ENCODE peak calls at places on chromosomes 13 and 19, in eight cellular contexts. G is transverse colon; N is heart left ventricle; K is aorta; T is fibroblast of lung; P is ovary; L is CD4-positive, alpha-beta memory T cell; O is left ventricle myocardium inferior. U is an unnamed sample. For H3K27me3, the result is how much of the 10 kb centered on the place peaks cover.

GRCh38 chr19:56316728-56317127 is 2.1 kb upstream of the ZSCAN5A start:
- DNase-seq in G (no peak), N (no peak), K (no peak), T (no peak), P (no peak), L (no peak), O (no peak), U (no peak)

GRCh38 chr19:52335768-52336116 is 301 bp upstream of the ZNF610 start:
- DNase-seq in G (no peak), N (no peak), K (no peak), T (no peak), P (no peak), L (no peak), O (no peak), U (no peak)

GRCh38 chr13:92537485-92537884 is 689.1 kb upstream of the GPC6 start:
- DNase-seq in G (no peak), N (no peak), K (no peak), T (no peak), P (no peak), L (no peak), O (no peak), U (no peak)

GRCh38 chr19:35369522-35369921 is 1.3 kb upstream of the GPR42 start:
- DNase-seq in G (no peak), N (no peak), K (no peak), T (no peak), P (no peak), L (no peak), O (no peak), U (no peak)

GRCh38 chr13:59664586-59664985 is 499.1 kb downstream of the DIAPH3 start:
- DNase-seq in G (no peak), N (no peak), K (no peak), T (no peak), P (no peak), L (no peak), O (no peak), U (no peak)

GRCh38 chr13:68369739-68370138 is 1139.6 kb upstream of the PCDH9 start:
- DNase-seq in G (no peak), N (no peak), K (no peak), T (no peak), P (no peak), L (no peak), O (no peak), U (no peak)

GRCh38 chr13:76992548-76993001 is 694 bp downstream of the CLN5 start:
- DNase-seq in G (peak), N (peak), K (peak), T (peak), P (peak), L (no peak), O (no peak), U (peak)

GRCh38 chr13:111584101-111584500 is 263.7 kb downstream of the TEX29 start:
- DNase-seq in G (peak), N (no peak), K (no peak), T (no peak), P (no peak), L (no peak), O (no peak), U (no peak)

GRCh38 chr19:3625996-3626472 is 556 bp downstream of the CACTIN start:
- DNase-seq in G (no peak), N (no peak), K (no peak), T (no peak), P (no peak), L (no peak), O (no peak), U (no peak)

GRCh38 chr19:43789029-43789428 is 8.3 kb upstream of the KCNN4 start:
- DNase-seq in G (no peak), N (no peak), K (no peak), T (peak), P (no peak), L (no peak), O (no peak), U (no peak)

GRCh38 chr19:46639356-46640061 is 3.5 kb upstream of the GNG8 start:
- DNase-seq in G (peak), N (peak), K (peak), T (peak), P (peak), L (no peak), O (peak), U (peak)

GRCh38 chr13:78596701-78597550 is 6.4 kb downstream of the POU4F1 start:
- DNase-seq in G (no peak), N (no peak), K (no peak), T (peak), P (no peak), L (no peak), O (no peak), U (no peak)

GRCh38 chr13:21225082-21225481 is 48.6 kb downstream of the MRPL57 start:
- DNase-seq in G (no peak), N (no peak), K (no peak), T (no peak), P (no peak), L (no peak), O (no peak), U (no peak)

GRCh38 chr19:44603201-44603945 is 10.0 kb upstream of the IGSF23 start:
- DNase-seq in G (no peak), N (no peak), K (no peak), T (peak), P (no peak), L (no peak), O (no peak), U (peak)

GRCh38 chr19:41376998-41377365 is 649 bp downstream of the TMEM91 start:
- DNase-seq in G (no peak), N (no peak), K (no peak), T (no peak), P (no peak), L (no peak), O (no peak), U (no peak)

GRCh38 chr13:32309312-32309711 is 5.9 kb downstream of the ZAR1L start:
- DNase-seq in G (no peak), N (no peak), K (no peak), T (peak), P (no peak), L (no peak), O (no peak), U (no peak)

GRCh38 chr13:99778500-99778899 is 193.1 kb downstream of the ZIC5 start:
- DNase-seq in G (no peak), N (no peak), K (no peak), T (no peak), P (no peak), L (no peak), O (no peak), U (no peak)
- H3K27me3 ChIP-seq in G (under half), N (under half), K (under half), T (under half), P (under half), L (under half), O (under half), U (under half)

GRCh38 chr19:40240332-40240731 is 13.8 kb upstream of the CCNP start:
- DNase-seq in G (no peak), N (no peak), K (no peak), T (no peak), P (no peak), L (no peak), O (no peak), U (no peak)
- H3K27me3 ChIP-seq in G (under half), N (under half), K (under half), T (under half), P (under half), L (under half), O (under half), U (under half)

GRCh38 chr13:46469064-46469463 is 82.0 kb upstream of the RUBCNL start:
- DNase-seq in G (no peak), N (no peak), K (no peak), T (peak), P (no peak), L (no peak), O (no peak), U (peak)
- H3K27me3 ChIP-seq in G (under half), N (under half), K (under half), T (under half), P (under half), L (under half), O (under half), U (under half)

GRCh38 chr19:31354919-31355318 is 5.7 kb upstream of the TSHZ3 start:
- DNase-seq in G (no peak), N (no peak), K (no peak), T (no peak), P (no peak), L (no peak), O (no peak), U (no peak)

GRCh38 chr19:31357315-31357673 is 8.1 kb upstream of the TSHZ3 start:
- DNase-seq in G (no peak), N (no peak), K (no peak), T (no peak), P (no peak), L (no peak), O (no peak), U (no peak)

GRCh38 chr19:31356587-31357314 is 7.5 kb upstream of the TSHZ3 start:
- DNase-seq in G (peak), N (peak), K (peak), T (no peak), P (no peak), L (peak), O (peak), U (peak)

GRCh38 chr19:31354316-31354715 is 5.1 kb upstream of the TSHZ3 start:
- DNase-seq in G (no peak), N (no peak), K (no peak), T (no peak), P (no peak), L (no peak), O (no peak), U (no peak)

DNA sequence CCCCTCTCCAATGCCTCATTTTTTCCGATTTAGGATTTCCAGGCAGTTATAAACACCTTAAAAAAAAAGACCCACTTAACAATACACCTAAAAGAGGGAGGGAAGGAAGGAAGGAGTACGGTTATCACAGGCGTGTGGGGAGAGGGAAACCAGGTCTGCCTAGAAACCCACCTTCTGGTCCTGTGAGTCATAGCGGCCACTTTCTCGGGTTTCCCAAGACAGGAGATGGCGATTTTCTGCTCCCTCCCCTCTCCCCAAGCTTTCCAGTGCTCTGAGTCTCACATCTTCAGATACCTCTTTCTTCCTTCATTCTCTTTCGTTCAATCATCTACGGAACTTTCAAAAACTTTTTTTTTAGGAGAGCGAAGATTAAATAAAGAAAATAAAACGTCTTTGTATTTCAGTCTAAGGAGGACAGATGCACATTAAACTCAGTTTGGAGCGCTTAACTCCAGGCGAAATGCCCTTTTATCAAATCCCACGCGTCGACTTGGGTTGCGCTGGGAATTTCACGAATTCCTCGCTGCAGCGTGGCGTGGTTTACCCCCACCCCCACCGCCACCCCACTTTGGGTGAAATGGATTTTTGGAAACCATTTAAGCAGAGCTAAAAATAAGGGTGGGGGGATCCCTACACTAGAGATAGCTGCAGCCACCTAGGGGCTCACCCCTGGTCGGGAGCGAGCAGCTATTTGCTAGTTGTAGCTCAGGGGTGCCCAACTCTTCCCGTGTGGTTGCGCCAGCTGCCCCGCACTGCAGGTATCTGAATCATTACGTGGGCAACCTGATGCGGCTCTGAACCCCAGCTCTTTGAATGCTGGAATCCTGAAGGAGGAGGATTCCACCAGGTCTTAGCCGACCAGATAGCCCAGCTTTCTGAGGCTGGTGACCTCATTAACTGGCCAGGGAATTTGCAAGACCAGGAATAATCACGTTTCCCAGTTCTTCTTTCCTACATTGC is 6.4 kb upstream of the TSHZ3 start:
- DNase-seq in G (no peak), N (no peak), K (no peak), T (no peak), P (no peak), L (no peak), O (no peak), U (no peak)
- H3K27me3 ChIP-seq in G (half or more), N (half or more), K (under half), T (under half), P (under half), L (half or more), O (half or more), U (under half)

DNA sequence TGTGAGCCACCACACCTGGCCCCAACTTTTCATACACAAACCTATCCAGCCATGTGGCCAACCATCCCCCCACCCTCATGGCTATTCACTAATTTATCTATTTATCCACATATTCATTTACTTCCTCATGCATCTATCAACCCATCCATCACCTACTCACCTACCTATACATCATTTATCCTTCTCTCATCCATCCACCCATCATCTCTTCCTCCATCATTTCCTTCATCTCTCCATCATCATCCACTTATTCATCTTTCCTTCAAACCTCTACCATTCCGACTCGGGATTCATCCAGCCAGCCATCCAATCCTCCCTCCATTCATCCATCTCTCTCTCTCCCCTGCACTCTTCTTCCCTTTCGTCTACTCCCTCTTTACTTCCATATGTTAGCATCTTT is 54.6 kb downstream of the RYR1 start:
- DNase-seq in G (no peak), N (no peak), K (no peak), T (no peak), P (no peak), L (no peak), O (no peak), U (no peak)
- H3K27me3 ChIP-seq in G (under half), N (under half), K (under half), T (under half), P (under half), L (under half), O (half or more), U (under half)

DNA sequence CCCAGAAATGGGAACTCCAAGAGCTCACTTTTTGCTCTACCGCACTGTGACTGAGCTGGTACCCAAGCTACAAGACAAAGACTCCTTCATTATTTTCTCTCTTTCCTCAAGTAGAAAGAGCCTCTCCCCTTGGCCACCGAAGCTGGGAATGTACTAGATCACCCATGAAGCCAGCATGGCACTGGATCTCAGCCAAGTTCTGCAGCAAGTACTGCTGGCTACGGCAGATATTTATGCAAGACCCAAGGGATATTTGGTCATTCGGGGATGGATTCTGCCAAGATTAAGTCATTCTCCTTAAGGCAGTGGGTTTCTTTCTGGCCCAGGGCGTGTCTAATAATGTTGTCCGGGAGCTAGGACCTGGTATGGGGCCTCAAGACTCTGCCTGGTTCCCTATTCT is 633.5 kb downstream of the SLITRK1 start:
- DNase-seq in G (no peak), N (no peak), K (peak), T (no peak), P (no peak), L (no peak), O (no peak), U (peak)
- H3K27me3 ChIP-seq in G (under half), N (under half), K (under half), T (under half), P (under half), L (under half), O (under half), U (under half)

U was measured in MG63.